ENCODE peak calls at places on chromosomes 7 and 10, in five cellular contexts. L is fibroblast of lung, B is nephron progenitor cell, Z is A549, H is cardiac muscle cell. O is an unnamed sample.
A peak's percentile ranks its signal among the peaks of the same experiment; 100 is the strongest.

GRCh38 chr7:924541-925231 is 29.8 kb downstream of the ADAP1 start:
- DNase-seq in H (no peak), Z (no peak), B (no peak), L (peak; percentile 27), O (no peak)

GRCh38 chr7:28354601-28355062 is 57.7 kb upstream of the CREB5 start:
- DNase-seq in Z (peak; percentile 35), L (peak; percentile 98), B (peak; percentile 59), H (no peak), O (peak; percentile 80)

GRCh38 chr10:52066383-52066782 is 247.7 kb upstream of the DKK1 start:
- DNase-seq in H (no peak), Z (peak; percentile 10), B (no peak), L (no peak), O (no peak)

GRCh38 chr7:16708980-16709379 is 44.6 kb upstream of the TSPAN13 start:
- DNase-seq in Z (no peak), H (no peak), L (peak; percentile 99), B (no peak), O (peak; percentile 73)

GRCh38 chr10:95513941-95514392 is 47.2 kb downstream of the SORBS1 start:
- DNase-seq in L (peak; percentile 83), B (no peak), H (no peak), Z (peak; percentile 39), O (no peak)

GRCh38 chr7:76149847-76150691 is 51.6 kb upstream of the SRRM3 start:
- DNase-seq in Z (no peak), L (no peak), H (no peak), B (no peak), O (no peak)

GRCh38 chr10:111756541-111757061 is 427.0 kb downstream of the GPAM start:
- DNase-seq in Z (peak; percentile 1), L (peak; percentile 0), B (peak; percentile 53), H (peak; percentile 72), O (peak; percentile 5)

GRCh38 chr7:96388620-96389383 is 66.9 kb upstream of the SLC25A13 start:
- DNase-seq in L (peak; percentile 87), Z (no peak), H (no peak), B (no peak), O (peak; percentile 31)

GRCh38 chr10:90859321-90859751 is 1.5 kb upstream of the HTR7 start:
- DNase-seq in B (no peak), H (no peak), Z (no peak), L (peak; percentile 85), O (no peak)

GRCh38 chr10:130746311-130746710 is 565.2 kb downstream of the TCERG1L start:
- DNase-seq in Z (no peak), H (no peak), L (no peak), B (no peak), O (no peak)

GRCh38 chr7:148540041-148540738 is 50.4 kb upstream of the C7orf33 start:
- DNase-seq in L (peak; percentile 79), B (no peak), H (no peak), Z (peak; percentile 44), O (no peak)

GRCh38 chr7:77940647-77941046 is 142.1 kb downstream of the PHTF2 start:
- DNase-seq in B (no peak), Z (peak; percentile 38), L (peak; percentile 25), H (peak; percentile 48), O (peak; percentile 10)

GRCh38 chr10:88493676-88494483 is 89.2 kb downstream of the RNLS start:
- DNase-seq in L (peak; percentile 83), Z (no peak), B (no peak), H (no peak), O (no peak)

GRCh38 chr7:41702635-41703371 is at the start of gene INHBA:
- DNase-seq in B (no peak), L (peak; percentile 96), Z (no peak), H (no peak), O (no peak)

GRCh38 chr10:14129770-14130169 is 201.0 kb downstream of the FRMD4A start:
- DNase-seq in Z (no peak), B (no peak), L (no peak), H (no peak), O (no peak)

GRCh38 chr10:29737209-29737565 is 102.4 kb upstream of the SVIL start:
- DNase-seq in Z (no peak), B (no peak), L (no peak), H (no peak), O (no peak)

DNA sequence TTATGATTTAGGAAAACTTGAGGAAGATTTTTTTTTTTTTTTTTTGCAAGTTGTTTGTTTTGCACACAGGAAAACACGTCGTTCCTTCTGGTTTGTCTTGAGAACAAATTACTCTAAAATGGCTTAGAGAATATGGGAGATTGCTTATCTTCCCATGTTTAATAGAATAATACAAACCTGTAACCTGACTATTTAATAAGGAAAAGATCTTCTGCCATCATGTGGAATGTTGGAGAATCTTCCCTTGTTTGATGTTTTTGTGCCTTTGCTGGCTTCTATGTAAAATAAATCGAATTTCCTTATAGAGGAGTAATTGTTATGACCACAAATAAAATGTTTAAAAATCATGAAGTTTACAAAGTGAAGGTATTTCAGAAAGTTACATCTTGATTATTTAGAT is 818.8 kb downstream of the GATA3 start:
- DNase-seq in Z (no peak), B (no peak), L (peak; percentile 11), H (no peak), O (no peak)
- TF ChIP-seq CTCF in Z (peak; percentile 59), B (peak; percentile 14), L (no peak), H (no peak), O (no peak)

DNA sequence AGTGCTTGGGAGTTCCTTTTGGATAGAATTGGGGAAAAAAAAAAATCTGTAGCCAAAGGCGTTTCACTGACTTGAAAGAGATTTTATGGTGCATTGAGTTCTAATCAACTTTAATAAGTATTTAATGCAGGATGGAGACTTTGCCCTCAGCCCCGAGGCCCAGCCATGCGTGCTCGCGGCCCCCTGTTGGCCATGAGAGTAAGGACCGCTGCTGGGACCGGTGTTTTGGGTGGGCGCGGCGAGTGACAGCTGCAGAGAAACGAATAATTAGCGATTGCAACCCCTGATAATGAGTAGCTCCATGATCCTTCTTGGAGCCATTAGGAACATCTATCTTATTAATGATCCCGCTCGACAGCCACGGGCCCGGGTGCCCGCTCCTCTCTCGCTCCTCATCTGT is 347.4 kb downstream of the RPS24 start:
- DNase-seq in H (no peak), Z (peak; percentile 16), L (no peak), B (peak; percentile 27), O (no peak)
- TF ChIP-seq CTCF in H (peak; percentile 41), Z (no peak), L (peak; percentile 22), B (peak; percentile 43), O (peak; percentile 21)

DNA sequence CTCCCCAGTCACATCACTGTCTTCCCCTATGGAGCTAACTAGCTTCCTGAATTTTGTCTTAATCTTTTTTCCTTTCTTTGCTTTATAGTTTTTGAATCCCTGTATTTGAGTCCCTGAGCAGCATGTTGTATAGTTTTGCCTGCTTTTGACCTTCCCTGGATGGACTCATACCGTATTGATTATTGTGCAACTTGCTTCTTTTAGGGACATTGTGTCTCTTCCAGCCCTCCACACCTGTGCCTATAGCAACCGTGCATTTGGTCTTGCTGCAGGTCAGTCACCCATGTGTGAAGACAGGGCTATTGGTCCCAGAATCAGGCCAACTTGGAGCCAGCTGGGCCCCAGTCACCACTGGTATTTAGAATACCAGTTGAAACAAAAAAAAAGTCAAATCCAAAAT is 158.9 kb upstream of the ADCY1 start:
- DNase-seq in H (no peak), B (no peak), L (no peak), Z (no peak), O (no peak)
- TF ChIP-seq CTCF in H (no peak), B (no peak), L (no peak), Z (no peak), O (no peak)

GRCh38 chr7:132394283-132395003 is 181.8 kb downstream of the PLXNA4 start:
- DNase-seq in B (no peak), H (no peak), L (no peak), Z (no peak), O (no peak)

GRCh38 chr7:132393789-132394261 is 182.4 kb downstream of the PLXNA4 start:
- DNase-seq in H (no peak), L (peak; percentile 54), Z (no peak), B (no peak), O (peak; percentile 8)

GRCh38 chr7:132395375-132395774 is 180.9 kb downstream of the PLXNA4 start:
- DNase-seq in H (no peak), B (no peak), Z (no peak), L (no peak), O (no peak)

GRCh38 chr7:132390705-132391104 is 185.6 kb downstream of the PLXNA4 start:
- DNase-seq in L (peak; percentile 94), H (no peak), Z (peak; percentile 6), B (no peak), O (no peak)

DNA sequence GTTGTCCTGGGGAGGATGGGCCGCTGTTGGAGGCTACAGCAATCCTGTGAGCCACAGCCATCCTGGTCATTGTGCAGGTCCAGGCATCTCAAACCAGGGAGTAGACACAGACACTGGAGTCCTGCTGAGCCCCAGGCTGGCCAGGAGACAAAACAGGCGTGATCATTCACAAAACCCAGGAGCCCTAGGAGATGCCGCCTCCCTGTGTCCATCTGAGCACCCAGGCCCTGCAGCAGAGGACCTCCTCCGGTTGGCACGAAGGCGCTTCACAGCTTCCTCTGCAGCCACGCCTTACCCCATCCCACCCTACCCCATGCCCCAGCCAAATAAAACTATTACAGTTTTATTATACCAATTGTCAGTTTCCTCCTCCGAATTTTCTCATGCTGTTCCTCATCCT is 183.6 kb downstream of the PLXNA4 start:
- DNase-seq in B (no peak), Z (no peak), H (no peak), L (no peak), O (no peak)
- TF ChIP-seq CTCF in B (no peak), Z (no peak), H (no peak), L (no peak), O (no peak)

GRCh38 chr7:135644154-135644553 is 18.2 kb upstream of the STMP1 start:
- DNase-seq in B (no peak), Z (no peak), L (no peak), H (no peak), O (no peak)

GRCh38 chr7:135648235-135648634 is 14.1 kb upstream of the STMP1 start:
- DNase-seq in Z (no peak), B (no peak), L (no peak), H (no peak), O (no peak)

GRCh38 chr7:135647755-135648154 is 14.6 kb upstream of the STMP1 start:
- DNase-seq in Z (no peak), L (no peak), H (no peak), B (no peak), O (no peak)

GRCh38 chr7:135644729-135645128 is 17.6 kb upstream of the STMP1 start:
- DNase-seq in H (no peak), Z (no peak), B (no peak), L (no peak), O (no peak)

GRCh38 chr7:135645296-135645904 is 16.9 kb upstream of the STMP1 start:
- DNase-seq in H (peak; percentile 63), Z (peak; percentile 32), B (no peak), L (peak; percentile 32), O (no peak)
- TF ChIP-seq CTCF in H (peak; percentile 65), Z (peak; percentile 83), B (peak; percentile 61), L (peak; percentile 77), O (peak; percentile 72)

GRCh38 chr10:11823122-11823988 is at the start of gene PROSER2:
- DNase-seq in H (peak; percentile 78), L (peak; percentile 69), B (peak; percentile 73), Z (peak; percentile 67), O (no peak)
- TF ChIP-seq CTCF in H (peak; percentile 3), L (no peak), B (no peak), Z (no peak), O (no peak)

DNA sequence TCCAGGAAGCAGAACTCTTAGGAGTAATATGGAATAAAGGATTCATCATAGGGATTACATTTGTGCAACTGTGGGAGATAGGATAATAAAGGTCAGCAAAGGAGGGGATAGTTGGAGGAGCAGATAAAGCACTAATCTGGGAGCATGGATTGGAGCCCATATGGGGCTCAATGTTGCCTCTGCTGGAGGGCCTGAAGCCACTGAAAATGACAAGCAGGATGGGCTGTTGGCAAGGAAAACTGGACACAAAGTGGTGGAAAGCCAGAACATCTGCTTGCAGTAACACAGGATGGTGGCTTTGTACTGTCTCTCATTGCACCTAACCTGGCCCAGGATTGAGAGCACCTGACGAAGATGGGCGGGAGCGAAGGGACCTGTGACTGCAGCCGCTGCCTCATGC is 15.0 kb upstream of the COMMD3 start:
- DNase-seq in B (no peak), Z (no peak), L (no peak), H (no peak), O (no peak)
- TF ChIP-seq CTCF in B (no peak), Z (no peak), L (peak; percentile 13), H (no peak), O (no peak)